ENCODE peak calls at places on chromosomes 13 and 19, in six cellular contexts. W is aorta, S is fibroblast of mammary gland, M is AG04449, G is heart left ventricle, X is fibroblast of lung. C is an unnamed sample.

GRCh38 chr13:94710081-94710809 is 2.1 kb downstream of the SOX21 start:
- DNase-seq in M (no peak), W (no peak), S (no peak), G (no peak), X (no peak), C (no peak)

GRCh38 chr19:56309511-56310185 is 5.0 kb downstream of the ZSCAN5A start:
- DNase-seq in S (peak; percentile 41), G (peak; percentile 57), X (peak; percentile 23), M (no peak), W (peak; percentile 87), C (no peak)

GRCh38 chr13:91747164-91747563 is 348.7 kb downstream of the GPC5 start:
- DNase-seq in X (no peak), S (no peak), M (no peak), W (no peak), G (no peak), C (no peak)

GRCh38 chr19:44759083-44759804 is 10.7 kb downstream of the BCL3 start:
- DNase-seq in G (no peak), S (no peak), W (no peak), X (no peak), M (no peak), C (no peak)

GRCh38 chr13:21670883-21671792 is at the start of gene FGF9:
- DNase-seq in W (peak; percentile 88), G (peak; percentile 82), M (peak; percentile 3), S (peak; percentile 60), X (peak; percentile 78), C (peak; percentile 32)

GRCh38 chr19:46975918-46976782 is 43.5 kb upstream of the NPAS1 start:
- DNase-seq in G (peak; percentile 96), W (peak; percentile 98), S (peak; percentile 94), X (peak; percentile 97), M (peak; percentile 96), C (peak; percentile 80)

GRCh38 chr19:45876161-45876410 is 9.9 kb downstream of the IRF2BP1 start:
- DNase-seq in S (no peak), M (no peak), G (no peak), W (no peak), X (no peak), C (no peak)

GRCh38 chr13:30690282-30691188 is 44.8 kb upstream of the ALOX5AP start:
- DNase-seq in G (peak; percentile 81), W (peak; percentile 77), S (peak; percentile 98), M (peak; percentile 90), X (peak; percentile 98), C (peak; percentile 98)

GRCh38 chr13:112972867-112973576 is 4.0 kb downstream of the MCF2L start:
- DNase-seq in W (peak; percentile 54), X (no peak), M (no peak), G (peak; percentile 28), S (no peak), C (no peak)

GRCh38 chr19:55340144-55340783 is 588 bp downstream of the KMT5C start:
- DNase-seq in G (no peak), S (no peak), W (no peak), X (no peak), M (no peak), C (no peak)

GRCh38 chr13:27622102-27622820 is 569 bp downstream of the POLR1D start:
- DNase-seq in W (no peak), M (no peak), G (no peak), S (peak; percentile 14), X (peak; percentile 23), C (no peak)

GRCh38 chr19:39334444-39334976 is 1.3 kb downstream of the GMFG start:
- DNase-seq in M (no peak), S (no peak), W (no peak), G (no peak), X (no peak), C (no peak)
- H3K4me3 ChIP-seq in M (no peak overlapping the region), S (no peak overlapping the region), W (no peak overlapping the region), G (peak overlapping the region; percentile 71), X (no peak overlapping the region), C (no peak overlapping the region)

DNA sequence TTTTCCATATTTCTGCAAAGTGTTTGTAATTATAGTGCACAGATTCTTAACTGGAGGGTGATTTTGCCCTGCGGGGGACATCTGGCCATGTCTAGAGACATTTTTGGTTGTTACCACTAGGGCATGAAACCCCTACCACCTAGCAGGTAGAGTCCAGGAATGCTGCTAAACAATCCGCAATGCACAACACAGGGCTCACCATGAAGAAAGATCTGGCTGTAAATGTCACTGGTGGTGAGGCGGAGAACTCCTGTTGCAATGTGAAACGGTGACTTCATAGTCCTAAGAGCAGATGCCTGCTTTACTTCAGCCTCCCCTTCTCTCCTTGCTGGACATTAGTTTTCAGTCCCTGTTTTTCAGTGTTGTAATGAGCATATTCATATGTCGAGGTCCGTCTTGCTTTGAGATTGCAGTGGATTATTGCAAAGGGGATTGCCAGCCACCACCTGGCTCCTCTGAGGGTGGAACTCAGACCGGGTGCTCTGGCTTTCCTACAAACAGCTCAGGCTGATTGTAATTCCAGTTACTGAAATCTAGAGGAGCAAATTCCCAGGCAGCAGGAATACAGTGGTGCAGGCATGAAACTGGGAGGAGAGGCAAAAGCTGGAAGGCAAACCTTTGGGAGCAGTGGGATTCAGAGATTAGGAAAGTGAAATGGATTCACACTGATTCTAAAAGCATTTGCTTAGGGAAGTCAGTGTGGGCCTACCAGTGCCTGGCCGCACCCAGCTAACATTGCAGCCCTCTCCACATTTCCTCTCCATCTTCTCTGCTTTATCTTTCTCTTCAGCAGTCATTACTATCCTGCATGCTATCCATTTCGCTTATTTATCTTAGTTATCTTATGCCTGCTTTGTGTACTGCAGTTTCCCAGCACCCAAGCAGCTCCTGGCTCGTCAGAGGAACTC is 76.1 kb upstream of the PCDH8 start:
- DNase-seq in M (no peak), S (no peak), W (no peak), X (no peak), G (no peak), C (no peak)
- H3K4me3 ChIP-seq in M (no peak overlapping the region), S (no peak overlapping the region), W (no peak overlapping the region), X (no peak overlapping the region), G (no peak overlapping the region), C (no peak overlapping the region)

GRCh38 chr19:5625641-5626040 is 2.8 kb downstream of the SAFB start:
- DNase-seq in S (peak; percentile 64), M (no peak), G (no peak), W (no peak), X (no peak), C (no peak)
- H3K4me3 ChIP-seq in S (peak overlapping the region; percentile 3), M (no peak overlapping the region), G (peak overlapping the region; percentile 97), W (no peak overlapping the region), X (no peak overlapping the region), C (no peak overlapping the region)

DNA sequence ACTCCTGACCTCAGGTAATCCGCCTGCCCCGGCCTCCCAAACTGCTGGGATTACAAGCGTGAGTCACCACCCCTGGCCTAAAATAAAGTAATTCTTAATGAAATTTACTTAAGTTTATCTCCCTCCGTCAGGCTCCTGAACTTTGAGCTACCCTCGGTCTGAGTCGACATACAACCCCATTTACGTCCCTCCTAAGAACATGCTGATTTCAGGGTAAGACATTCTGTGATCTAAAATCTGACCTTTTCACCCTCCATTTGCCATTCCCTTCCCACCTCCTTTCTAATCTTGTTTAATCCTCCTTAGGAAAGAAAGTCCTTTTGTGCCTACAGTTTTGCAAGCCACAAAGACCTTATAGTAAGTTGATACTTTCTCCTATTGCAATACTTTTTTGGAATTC is 143.4 kb downstream of the ZNF737 start:
- DNase-seq in W (no peak), X (no peak), M (no peak), S (no peak), G (no peak), C (no peak)
- H3K4me3 ChIP-seq in W (no peak overlapping the region), X (no peak overlapping the region), M (no peak overlapping the region), S (no peak overlapping the region), G (peak overlapping the region; percentile 64), C (no peak overlapping the region)

DNA sequence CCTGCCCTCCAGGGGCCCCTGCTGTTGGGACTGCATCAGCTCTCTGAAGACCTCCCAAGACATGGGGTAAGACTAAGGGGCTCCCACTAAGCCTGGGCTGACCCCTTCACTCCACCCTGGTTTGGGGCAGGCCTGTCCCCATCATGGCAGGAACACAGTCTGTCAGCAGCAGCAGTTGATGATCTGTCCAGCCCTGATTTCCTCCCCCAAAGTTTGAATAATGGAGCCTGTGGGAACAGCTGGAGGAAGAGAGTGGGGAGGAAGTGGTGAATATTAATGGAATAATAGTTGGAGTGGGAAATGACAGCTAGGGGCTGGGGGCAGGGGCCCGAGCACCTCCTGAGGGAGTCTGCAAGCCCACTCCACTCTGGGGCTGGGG is 1.3 kb upstream of the B3GNT8 start:
- DNase-seq in W (no peak), M (no peak), G (no peak), S (no peak), X (no peak), C (no peak)
- H3K4me3 ChIP-seq in W (no peak overlapping the region), M (peak overlapping the region; percentile 58), G (peak overlapping the region; percentile 69), S (no peak overlapping the region), X (no peak overlapping the region), C (peak overlapping the region; percentile 39)

GRCh38 chr19:58548859-58549663 is 5.2 kb downstream of the TRIM28 start:
- DNase-seq in W (no peak), S (no peak), M (no peak), X (no peak), G (peak; percentile 27), C (no peak)
- H3K4me3 ChIP-seq in W (no peak overlapping the region), S (no peak overlapping the region), M (no peak overlapping the region), X (no peak overlapping the region), G (no peak overlapping the region), C (no peak overlapping the region)

GRCh38 chr19:58357798-58358145 is 4.5 kb upstream of the A1BG start:
- DNase-seq in G (no peak), M (no peak), W (no peak), S (no peak), X (no peak), C (no peak)

GRCh38 chr19:58356971-58357797 is 3.9 kb upstream of the A1BG start:
- DNase-seq in X (peak; percentile 14), W (no peak), M (no peak), S (peak; percentile 26), G (no peak), C (no peak)

GRCh38 chr19:58355891-58356235 is 2.6 kb upstream of the A1BG start:
- DNase-seq in M (no peak), G (no peak), S (no peak), W (no peak), X (no peak), C (no peak)

GRCh38 chr19:58355215-58355796 is 2.0 kb upstream of the A1BG start:
- DNase-seq in W (no peak), S (no peak), M (no peak), G (no peak), X (no peak), C (no peak)

DNA sequence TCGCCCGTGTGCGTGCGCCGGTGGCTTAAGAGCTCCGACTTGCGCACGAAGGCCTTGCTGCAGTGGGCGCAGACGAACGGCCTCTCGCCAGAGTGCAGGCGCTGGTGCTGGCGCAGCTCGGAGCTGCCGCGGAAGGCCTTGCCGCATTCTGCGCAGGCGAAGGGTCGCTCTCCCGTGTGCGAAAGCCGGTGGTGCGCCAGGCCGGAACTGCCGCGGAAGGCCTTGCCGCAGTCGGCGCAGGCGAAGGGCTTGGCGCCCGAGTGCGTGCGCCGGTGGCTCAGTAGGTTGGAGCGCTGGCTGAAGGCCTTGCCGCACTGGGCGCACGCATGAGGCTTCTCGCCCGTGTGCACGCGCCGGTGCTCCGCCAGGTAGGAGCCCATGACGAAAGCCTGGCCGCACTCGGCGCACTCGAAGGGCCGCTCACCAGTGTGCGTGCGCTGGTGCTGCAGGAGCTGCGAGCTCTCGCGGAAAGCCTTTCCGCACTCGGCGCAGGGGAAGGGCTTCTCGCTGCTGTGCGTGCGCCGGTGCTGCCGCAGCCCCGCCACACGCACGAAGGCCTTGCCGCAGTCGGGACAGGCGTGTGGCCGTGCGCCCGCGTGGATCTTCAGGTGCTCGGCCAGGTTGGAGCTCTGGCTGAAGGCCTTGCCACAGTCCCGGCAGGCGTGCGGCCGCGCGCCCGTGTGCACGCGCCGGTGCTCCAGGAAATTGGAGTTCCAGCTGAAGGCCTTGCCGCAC is 3.1 kb upstream of the A1BG start:
- DNase-seq in G (no peak), M (no peak), X (peak; percentile 39), S (peak; percentile 35), W (no peak), C (no peak)
- H3K4me3 ChIP-seq in G (peak overlapping the region; percentile 54), M (peak overlapping the region; percentile 44), X (no peak overlapping the region), S (no peak overlapping the region), W (no peak overlapping the region), C (peak overlapping the region; percentile 28)

C was measured in skeletal muscle cell.